ENCODE peak calls at places on chromosomes 3 and 15, in eight cellular contexts. Q is GM23248, J is hepatocyte, E is neuronal stem cell, G is lower lobe of right lung, C is right cardiac atrium, X is cardiac muscle cell, V is fibroblast of lung. A is an unnamed sample.

GRCh38 chr3:127587876-127588275 is 2.7 kb downstream of the TPRA1 start:
- DNase-seq in Q (no peak), J (no peak), E (no peak), G (no peak), C (no peak), X (no peak), V (no peak), A (no peak)

GRCh38 chr3:164806188-164806587 is 272.1 kb downstream of the SI start:
- DNase-seq in Q (peak; percentile 3), J (no peak), E (no peak), G (no peak), C (no peak), X (no peak), V (no peak), A (no peak)

GRCh38 chr3:183224581-183224980 is 28.5 kb upstream of the B3GNT5 start:
- DNase-seq in Q (no peak), J (no peak), E (no peak), G (no peak), C (no peak), X (no peak), V (no peak), A (no peak)

GRCh38 chr15:79874242-79874641 is 22.6 kb downstream of the MTHFS start:
- DNase-seq in Q (no peak), J (no peak), E (no peak), G (no peak), C (no peak), X (no peak), V (no peak), A (no peak)

GRCh38 chr15:25892126-25892525 is 29.0 kb upstream of the ATP10A start:
- DNase-seq in Q (peak; percentile 84), J (no peak), E (no peak), G (no peak), C (no peak), X (no peak), V (no peak), A (no peak)

GRCh38 chr3:116413319-116413718 is 32.0 kb downstream of the LSAMP start:
- DNase-seq in Q (peak; percentile 7), J (no peak), E (no peak), G (no peak), C (no peak), X (no peak), V (no peak), A (no peak)

GRCh38 chr3:4824948-4825325 is 154.3 kb upstream of the BHLHE40 start:
- DNase-seq in Q (peak; percentile 93), J (peak; percentile 40), E (no peak), G (no peak), C (no peak), X (no peak), V (peak; percentile 37), A (no peak)

GRCh38 chr3:178847170-178847569 is 224.4 kb downstream of the ZMAT3 start:
- DNase-seq in Q (peak; percentile 4), J (no peak), E (no peak), G (no peak), C (no peak), X (no peak), V (peak; percentile 11), A (no peak)

GRCh38 chr15:77901921-77902750 is 175.4 kb downstream of the TBC1D2B start:
- DNase-seq in Q (no peak), J (no peak), E (no peak), G (peak; percentile 23), C (peak; percentile 21), X (peak; percentile 14), V (no peak), A (no peak)

GRCh38 chr3:119582178-119582577 is 2.9 kb downstream of the ADPRH start:
- DNase-seq in Q (no peak), J (no peak), E (no peak), G (no peak), C (no peak), X (no peak), V (no peak), A (no peak)

GRCh38 chr3:19972056-19972455 is 25.2 kb downstream of the RAB5A start:
- DNase-seq in Q (peak; percentile 46), J (no peak), E (no peak), G (no peak), C (no peak), X (no peak), V (peak; percentile 17), A (no peak)

GRCh38 chr15:23823508-23823907 is 136.4 kb upstream of the NDN start:
- DNase-seq in Q (no peak), J (no peak), E (no peak), G (no peak), C (no peak), X (peak; percentile 25), V (no peak), A (no peak)

GRCh38 chr3:184466413-184466960 is 86.6 kb downstream of the CHRD start:
- DNase-seq in Q (peak; percentile 80), J (peak; percentile 65), E (no peak), G (no peak), C (peak; percentile 79), X (peak; percentile 38), V (peak; percentile 5), A (no peak)

GRCh38 chr3:114241259-114241658 is 3.9 kb upstream of the ZNF80 start:
- DNase-seq in Q (no peak), J (no peak), E (no peak), G (no peak), C (no peak), X (no peak), V (no peak), A (no peak)

GRCh38 chr3:16885948-16886683 is 1.4 kb downstream of the PLCL2 start:
- DNase-seq in Q (peak; percentile 62), J (no peak), E (no peak), G (no peak), C (peak; percentile 16), X (no peak), V (peak; percentile 45), A (no peak)
- H3K27ac ChIP-seq in Q (peak overlapping the region; percentile 45), J (peak overlapping the region; percentile 83), E (no peak overlapping the region), G (peak overlapping the region; percentile 86), C (peak overlapping the region; percentile 89), X (peak overlapping the region; percentile 80), V (peak overlapping the region; percentile 68), A (peak overlapping the region; percentile 75)

GRCh38 chr15:52780172-52780980 is 9.8 kb downstream of the ONECUT1 start:
- DNase-seq in Q (peak; percentile 71), J (peak; percentile 73), E (peak; percentile 67), G (peak; percentile 70), C (peak; percentile 83), X (peak; percentile 68), V (peak; percentile 54), A (peak; percentile 45)
- H3K4me3 ChIP-seq in Q (peak overlapping the region; percentile 44), J (no peak overlapping the region), E (no peak overlapping the region), G (peak overlapping the region; percentile 5), C (peak overlapping the region; percentile 16), X (no peak overlapping the region), V (no peak overlapping the region), A (no peak overlapping the region)

GRCh38 chr3:40116478-40117162 is 192.9 kb upstream of the EIF1B start:
- DNase-seq in Q (peak; percentile 88), J (no peak), E (no peak), G (no peak), C (no peak), X (no peak), V (no peak), A (no peak)

GRCh38 chr3:40118031-40118610 is 191.4 kb upstream of the EIF1B start:
- DNase-seq in Q (peak; percentile 22), J (no peak), E (no peak), G (no peak), C (no peak), X (no peak), V (no peak), A (no peak)

GRCh38 chr3:40124918-40125317 is 184.6 kb upstream of the EIF1B start:
- DNase-seq in Q (no peak), J (no peak), E (no peak), G (no peak), C (no peak), X (no peak), V (no peak), A (no peak)

GRCh38 chr3:40120067-40120692 is 189.3 kb upstream of the EIF1B start:
- DNase-seq in Q (no peak), J (no peak), E (no peak), G (no peak), C (no peak), X (no peak), V (no peak), A (no peak)

GRCh38 chr3:40120816-40121215 is 188.7 kb upstream of the EIF1B start:
- DNase-seq in Q (peak; percentile 81), J (peak; percentile 16), E (no peak), G (no peak), C (no peak), X (peak; percentile 56), V (no peak), A (no peak)
- H3K27me3 ChIP-seq in Q (no peaks in the 10 kb centered on the region), J (no peaks in the 10 kb centered on the region), E (no peaks in the 10 kb centered on the region), G (no peaks in the 10 kb centered on the region), C (no peaks in the 10 kb centered on the region), X (no peaks in the 10 kb centered on the region), V (no peaks in the 10 kb centered on the region), A (no peaks in the 10 kb centered on the region)

GRCh38 chr15:45594322-45594721 is 7.1 kb downstream of the BLOC1S6 start:
- DNase-seq in Q (peak; percentile 12), J (no peak), E (no peak), G (no peak), C (no peak), X (no peak), V (no peak), A (no peak)

GRCh38 chr15:45589296-45589695 is 2.1 kb downstream of the BLOC1S6 start:
- DNase-seq in Q (no peak), J (no peak), E (no peak), G (no peak), C (no peak), X (no peak), V (no peak), A (no peak)

DNA sequence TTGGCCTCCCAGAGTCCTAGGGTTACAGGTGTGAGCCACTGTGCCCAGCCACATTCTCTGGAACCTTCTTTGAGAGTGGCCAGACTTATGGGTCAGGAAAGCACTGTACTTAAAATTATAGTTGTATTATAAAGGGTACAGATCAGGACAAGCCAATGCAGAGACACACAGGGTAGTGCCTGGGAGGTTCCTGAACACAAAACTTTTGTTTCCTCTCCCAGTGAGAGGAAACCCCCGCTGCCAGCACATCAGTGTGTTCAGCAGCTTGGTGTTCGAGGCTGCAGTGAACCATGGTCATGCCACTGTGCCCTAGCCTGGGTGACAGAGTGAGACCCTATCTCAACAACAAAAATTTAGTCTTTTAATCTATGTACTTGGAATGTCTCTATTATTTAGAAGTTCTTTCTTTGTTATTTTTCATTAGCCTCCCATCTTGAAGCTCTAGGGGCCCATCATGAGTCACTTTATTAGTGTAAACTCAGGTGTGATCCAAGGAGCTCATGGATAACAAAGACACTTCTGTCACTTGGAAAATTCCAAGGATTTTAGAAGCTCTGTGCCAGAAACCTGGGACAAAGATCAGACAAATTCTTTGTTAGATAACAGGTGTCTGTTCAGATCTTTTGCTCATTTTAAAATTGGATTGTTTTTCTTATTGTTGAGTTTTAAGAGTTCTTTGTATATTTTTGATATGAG is 7.8 kb downstream of the BLOC1S6 start:
- DNase-seq in Q (no peak), J (no peak), E (no peak), G (no peak), C (no peak), X (no peak), V (no peak), A (no peak)
- H3K27ac ChIP-seq in Q (no peak overlapping the region), J (peak overlapping the region; percentile 71), E (no peak overlapping the region), G (no peak overlapping the region), C (no peak overlapping the region), X (no peak overlapping the region), V (no peak overlapping the region), A (no peak overlapping the region)

A was measured in CD8-positive, alpha-beta memory T cell.